ENCODE peak calls at places on chromosomes 12 and 14, in six cellular contexts. F, B, K, V, I and Z are unnamed samples.

GRCh38 chr14:77276295-77276935 is 5.4 kb upstream of the NGB start:
- DNase-seq in F (no peak), B (no peak), K (no peak), V (no peak), I (no peak), Z (no peak)

GRCh38 chr14:52052289-52052943 is 16.4 kb downstream of the NID2 start:
- DNase-seq in F (no peak), B (peak), K (no peak), V (no peak), I (no peak), Z (no peak)

GRCh38 chr12:25644964-25645363 is 91.9 kb upstream of the LMNTD1 start:
- DNase-seq in F (no peak), B (no peak), K (no peak), V (no peak), I (no peak), Z (no peak)

GRCh38 chr12:42609605-42610004 is 20.1 kb upstream of the PRICKLE1 start:
- DNase-seq in F (no peak), B (peak), K (no peak), V (no peak), I (no peak), Z (no peak)

GRCh38 chr12:69500631-69501030 is 30.4 kb downstream of the FRS2 start:
- DNase-seq in F (no peak), B (peak), K (no peak), V (no peak), I (no peak), Z (no peak)

GRCh38 chr14:99579903-99580570 is 24.0 kb downstream of the CCDC85C start:
- DNase-seq in F (peak), B (peak), K (peak), V (peak), I (no peak), Z (no peak)

GRCh38 chr12:4786795-4787194 is 66.6 kb downstream of the GALNT8 start:
- DNase-seq in F (no peak), B (no peak), K (no peak), V (no peak), I (no peak), Z (no peak)

GRCh38 chr14:68476212-68476964 is 316.5 kb downstream of the ZFP36L1 start:
- DNase-seq in F (peak), B (peak), K (no peak), V (no peak), I (peak), Z (peak)

GRCh38 chr12:79920421-79921238 is 14.3 kb downstream of the PPP1R12A start:
- DNase-seq in F (no peak), B (no peak), K (no peak), V (no peak), I (no peak), Z (no peak)

GRCh38 chr12:10031771-10032175 is 1.3 kb downstream of the CLEC9A start:
- DNase-seq in F (peak), B (peak), K (no peak), V (no peak), I (no peak), Z (peak)

GRCh38 chr12:34402899-34403705 is 380.8 kb downstream of the ALG10 start:
- DNase-seq in F (no peak), B (no peak), K (no peak), V (peak), I (no peak), Z (peak)

GRCh38 chr14:56099081-56099797 is 19.0 kb upstream of the PELI2 start:
- DNase-seq in F (no peak), B (no peak), K (no peak), V (no peak), I (no peak), Z (no peak)

GRCh38 chr12:22037952-22038351 is 8.1 kb upstream of the CMAS start:
- DNase-seq in F (no peak), B (no peak), K (no peak), V (no peak), I (no peak), Z (no peak)

GRCh38 chr12:48643011-48643410 is 39.0 kb downstream of the KANSL2 start:
- DNase-seq in F (no peak), B (no peak), K (no peak), V (no peak), I (no peak), Z (no peak)

GRCh38 chr12:56219840-56220239 is 1.9 kb downstream of the RNF41 start:
- DNase-seq in F (no peak), B (no peak), K (no peak), V (no peak), I (no peak), Z (no peak)

GRCh38 chr14:101071493-101071891 is 168.0 kb upstream of the RTL1 start:
- DNase-seq in F (no peak), B (no peak), K (no peak), V (no peak), I (no peak), Z (peak)

GRCh38 chr12:27015730-27016076 is 1.5 kb upstream of the TM7SF3 start:
- DNase-seq in F (peak), B (peak), K (peak), V (peak), I (no peak), Z (no peak)

GRCh38 chr14:55047301-55048053 is 4.0 kb upstream of the MAPK1IP1L start:
- DNase-seq in F (no peak), B (no peak), K (no peak), V (no peak), I (no peak), Z (no peak)

GRCh38 chr12:90897981-90898380 is 57.0 kb downstream of the CCER1 start:
- DNase-seq in F (no peak), B (peak), K (no peak), V (no peak), I (no peak), Z (no peak)

GRCh38 chr14:50524731-50525510 is 7.4 kb downstream of the MAP4K5 start:
- DNase-seq in F (no peak), B (no peak), K (no peak), V (no peak), I (no peak), Z (no peak)

GRCh38 chr12:92593734-92594402 is 108.9 kb upstream of the PLEKHG7 start:
- DNase-seq in F (peak), B (peak), K (no peak), V (no peak), I (peak), Z (no peak)

GRCh38 chr12:80412343-80412953 is 31.6 kb upstream of the PTPRQ start:
- DNase-seq in F (peak), B (peak), K (peak), V (peak), I (no peak), Z (no peak)

GRCh38 chr12:21614510-21614909 is 9.9 kb upstream of the GYS2 start:
- DNase-seq in F (no peak), B (no peak), K (no peak), V (no peak), I (no peak), Z (no peak)

GRCh38 chr12:14275886-14276285 is 89.6 kb upstream of the ATF7IP start:
- DNase-seq in F (no peak), B (no peak), K (no peak), V (no peak), I (no peak), Z (no peak)

GRCh38 chr12:131608740-131609665 is 101.9 kb upstream of the SFSWAP start:
- DNase-seq in F (peak), B (peak), K (peak), V (peak), I (no peak), Z (peak)

GRCh38 chr12:127280393-127281275 is 986.3 kb upstream of the TMEM132C start:
- DNase-seq in F (peak), B (no peak), K (peak), V (peak), I (no peak), Z (peak)

GRCh38 chr12:129332286-129332685 is 479.0 kb downstream of the GLT1D1 start:
- DNase-seq in F (no peak), B (no peak), K (no peak), V (no peak), I (no peak), Z (no peak)

GRCh38 chr14:39025810-39026627 is 77.0 kb downstream of the SEC23A start:
- DNase-seq in F (no peak), B (no peak), K (no peak), V (no peak), I (no peak), Z (no peak)

GRCh38 chr14:59187802-59188460 is 536 bp upstream of the DAAM1 start:
- DNase-seq in F (peak), B (no peak), K (no peak), V (peak), I (no peak), Z (no peak)

GRCh38 chr14:96762650-96763049 is 34.5 kb upstream of the VRK1 start:
- DNase-seq in F (peak), B (peak), K (peak), V (peak), I (peak), Z (no peak)

GRCh38 chr12:108622425-108622824 is 11.3 kb downstream of the SELPLG start:
- DNase-seq in F (peak), B (no peak), K (no peak), V (peak), I (no peak), Z (no peak)
- TF ChIP-seq CEBPB in F (no peak), B (no peak), K (no peak), V (no peak), I (no peak), Z (no peak)

GRCh38 chr12:65430571-65431306 is 152.3 kb downstream of the MSRB3 start:
- DNase-seq in F (peak), B (peak), K (peak), V (no peak), I (no peak), Z (no peak)
- TF ChIP-seq CEBPB in F (no peak), B (no peak), K (peak), V (no peak), I (no peak), Z (no peak)

GRCh38 chr12:106841471-106842302 is 67.2 kb downstream of the RIC8B start:
- DNase-seq in F (peak), B (peak), K (peak), V (peak), I (no peak), Z (no peak)

GRCh38 chr12:106840217-106840616 is 65.7 kb downstream of the RIC8B start:
- DNase-seq in F (peak), B (peak), K (no peak), V (peak), I (no peak), Z (no peak)

GRCh38 chr12:106837782-106838181 is 63.3 kb downstream of the RIC8B start:
- DNase-seq in F (no peak), B (no peak), K (no peak), V (no peak), I (no peak), Z (no peak)

GRCh38 chr12:106839343-106839742 is 64.9 kb downstream of the RIC8B start:
- DNase-seq in F (no peak), B (no peak), K (no peak), V (no peak), I (no peak), Z (no peak)
- TF ChIP-seq CEBPB in F (no peak), B (no peak), K (no peak), V (no peak), I (no peak), Z (no peak)

DNA sequence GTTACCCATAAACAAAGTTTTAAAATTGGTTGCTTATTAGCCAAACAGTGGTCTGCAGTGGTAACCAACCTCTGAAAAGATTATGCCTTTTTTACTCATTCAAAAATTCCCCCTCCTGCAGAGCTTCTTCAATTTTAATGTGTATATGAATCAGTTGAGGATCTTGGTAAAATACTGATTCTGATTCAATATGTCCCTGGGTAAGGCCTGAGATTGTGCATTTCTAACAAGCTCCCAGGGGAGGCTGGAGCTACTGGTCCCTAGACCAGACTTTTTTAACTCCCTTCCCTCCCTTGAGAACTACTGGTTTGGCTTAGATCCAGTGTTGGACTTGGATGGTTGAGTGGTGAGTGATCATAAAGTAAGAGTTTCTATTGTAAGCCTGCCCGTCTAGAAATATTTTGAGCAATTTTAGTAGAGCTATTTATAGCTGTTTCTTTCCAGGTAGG is 90.2 kb downstream of the FUT8 start:
- DNase-seq in F (no peak), B (peak), K (peak), V (no peak), I (peak), Z (no peak)
- TF ChIP-seq CEBPB in F (no peak), B (no peak), K (no peak), V (no peak), I (no peak), Z (no peak)